ENCODE peak calls at places on chromosomes 7 and 10, in four cellular contexts. L, E, U and C are unnamed samples.

GRCh38 chr10:35415505-35415904 is 79.2 kb downstream of the CCNY start:
- DNase-seq in U (no peak), E (no peak), L (no peak), C (no peak)

GRCh38 chr7:2247141-2247985 is 5.3 kb downstream of the NUDT1 start:
- DNase-seq in U (peak), E (peak), L (no peak), C (no peak)

GRCh38 chr7:80918406-80918805 is 445 bp downstream of the SEMA3C start:
- DNase-seq in E (no peak), U (no peak), L (no peak), C (no peak)

GRCh38 chr10:73953665-73954064 is 42.7 kb downstream of the PLAU start:
- DNase-seq in L (no peak), E (no peak), U (no peak), C (no peak)

GRCh38 chr10:127737563-127738511 is 852 bp downstream of the FOXI2 start:
- DNase-seq in U (peak), L (no peak), E (no peak), C (no peak)

GRCh38 chr7:69018200-69018599 is 580.1 kb upstream of the AUTS2 start:
- DNase-seq in L (no peak), E (no peak), U (no peak), C (no peak)

GRCh38 chr7:4270941-4271715 is 411.0 kb upstream of the FOXK1 start:
- DNase-seq in L (no peak), E (no peak), U (no peak), C (no peak)

GRCh38 chr10:70664702-70665195 is 7.6 kb upstream of the ADAMTS14 start:
- DNase-seq in U (peak), L (no peak), E (peak), C (peak)

GRCh38 chr10:7084255-7085005 is 326.4 kb downstream of the SFMBT2 start:
- DNase-seq in U (no peak), E (no peak), L (no peak), C (no peak)

GRCh38 chr10:104045151-104046089 is 40.3 kb downstream of the COL17A1 start:
- DNase-seq in E (peak), U (peak), L (peak), C (no peak)

GRCh38 chr7:39465055-39465929 is 100.9 kb upstream of the YAE1 start:
- DNase-seq in U (peak), L (peak), E (peak), C (no peak)

GRCh38 chr10:23818484-23818883 is 379.6 kb downstream of the OTUD1 start:
- DNase-seq in L (no peak), U (no peak), E (no peak), C (no peak)

DNA sequence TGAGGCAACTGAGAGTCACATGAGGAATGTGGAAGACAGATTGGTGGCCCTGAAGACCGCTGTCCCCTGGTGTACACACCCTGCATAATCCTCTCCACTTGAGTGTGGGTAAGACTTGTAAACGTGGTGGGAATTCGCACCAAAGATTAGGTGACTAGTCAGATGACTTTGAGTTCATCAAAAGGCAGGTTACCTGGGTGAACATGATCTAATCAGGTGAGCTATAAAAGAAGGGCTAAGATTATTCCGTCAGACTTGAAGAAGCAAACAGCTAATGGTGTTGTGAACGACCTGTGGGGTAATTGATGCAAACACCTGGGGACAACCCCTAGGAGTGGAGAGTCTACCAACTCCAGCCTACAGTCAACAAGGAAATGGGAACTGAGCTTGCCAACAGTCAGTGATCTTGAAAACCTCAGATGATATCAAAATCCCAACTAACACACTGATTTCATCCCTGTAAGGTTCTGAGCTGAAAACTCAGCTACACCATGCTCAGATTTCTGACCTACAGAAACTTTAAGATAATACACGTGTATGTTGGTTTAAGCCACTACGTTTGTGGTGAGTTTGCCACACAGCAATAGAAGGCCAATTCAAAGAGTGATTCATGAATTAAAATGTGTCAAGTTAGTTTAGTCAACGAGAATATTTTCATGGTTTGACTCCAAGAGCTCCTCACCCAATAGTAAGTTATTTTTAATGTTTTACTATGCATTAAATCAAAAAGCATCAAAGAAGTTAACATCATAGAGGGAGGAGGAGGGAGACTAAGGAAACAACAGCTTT is 16.7 kb downstream of the PRTFDC1 start:
- DNase-seq in L (no peak), U (no peak), E (no peak), C (no peak)
- TF ChIP-seq CTCF in L (no peak), U (no peak), E (peak), C (no peak)

GRCh38 chr10:60384708-60385398 is 4.8 kb downstream of the ANK3 start:
- DNase-seq in L (no peak), U (no peak), E (no peak), C (no peak)
- H3K27ac ChIP-seq in L (no peak), U (peak), E (no peak), C (peak)

GRCh38 chr10:81136261-81136660 is 598.6 kb downstream of the SH2D4B start:
- DNase-seq in U (no peak), E (no peak), L (no peak), C (no peak)

GRCh38 chr10:81130014-81130413 is 592.3 kb downstream of the SH2D4B start:
- DNase-seq in L (no peak), U (no peak), E (no peak), C (no peak)

DNA sequence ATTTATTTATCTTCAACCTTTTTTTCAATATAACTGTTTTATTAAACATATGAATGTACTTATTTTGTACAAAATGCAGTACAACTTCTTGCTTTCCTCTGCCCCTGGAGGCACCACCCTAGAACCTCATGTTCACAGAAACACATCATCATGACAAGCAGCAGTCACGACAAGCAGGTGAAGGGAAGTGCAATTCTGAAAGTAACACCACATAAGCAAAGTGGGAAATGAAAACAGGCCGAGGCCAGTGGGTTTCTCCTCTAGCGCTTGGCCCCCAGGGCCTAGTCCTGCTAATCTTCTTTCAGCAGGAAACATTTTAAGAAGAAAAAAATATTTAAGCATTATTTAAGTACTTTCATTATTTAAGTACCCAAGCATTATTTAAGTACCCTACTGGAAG is 598.1 kb downstream of the SH2D4B start:
- DNase-seq in E (no peak), L (no peak), U (no peak), C (no peak)
- TF ChIP-seq EP300 in E (no peak), L (no peak), U (no peak), C (no peak)

GRCh38 chr10:79982486-79982800 is 33.5 kb upstream of the SFTPD start:
- DNase-seq in E (no peak), L (no peak), U (no peak), C (no peak)
- TF ChIP-seq CTCF in E (no peak), L (no peak), U (no peak), C (no peak)

GRCh38 chr7:139725843-139726484 is 51.8 kb downstream of the HIPK2 start:
- DNase-seq in E (no peak), L (no peak), U (no peak), C (no peak)
- H3K27ac ChIP-seq in E (no peak), L (peak), U (no peak), C (peak)

DNA sequence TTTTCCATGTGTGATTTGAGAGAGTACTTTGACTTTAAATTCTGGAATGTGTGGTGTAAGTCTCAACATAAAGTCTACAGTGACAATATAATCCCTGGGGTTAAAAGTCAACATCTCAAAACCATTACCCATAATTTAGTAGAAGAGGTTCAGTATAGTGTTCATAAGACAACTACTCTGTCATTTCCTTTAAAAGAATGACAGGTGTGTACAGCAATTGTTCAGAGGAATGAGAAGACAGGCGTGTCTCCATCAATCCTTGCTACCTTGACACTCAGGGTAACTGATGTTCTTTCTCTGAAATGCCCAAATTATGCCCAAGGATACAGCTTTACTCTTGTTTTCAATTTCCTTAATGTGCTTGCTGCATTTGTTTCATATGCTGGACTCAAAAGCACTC is 256.4 kb downstream of the DYNC1I1 start:
- DNase-seq in E (no peak), L (no peak), U (no peak), C (no peak)
- TF ChIP-seq EP300 in E (no peak), L (no peak), U (no peak), C (no peak)